ENCODE peak calls at places on chromosomes 4 and X, in ten cellular contexts. L, E, N, P, A, R, I, M, O and Z are unnamed samples.

GRCh38 chr4:6446538-6447451 is 25.6 kb downstream of the PPP2R2C start:
- DNase-seq in M (no peak), R (peak; percentile 33), I (no peak), N (no peak), A (no peak), P (no peak), O (no peak), E (no peak), L (no peak), Z (peak; percentile 48)

GRCh38 chr4:122700178-122700725 is 32.3 kb upstream of the BBS12 start:
- DNase-seq in N (peak; percentile 40), P (no peak), R (peak; percentile 60), I (no peak), A (no peak), O (peak; percentile 40), L (no peak), E (no peak), M (no peak), Z (peak; percentile 87)

GRCh38 chrX:119512145-119512800 is 44.0 kb downstream of the SLC25A5 start:
- DNase-seq in P (peak; percentile 79), E (no peak), R (peak; percentile 76), N (peak; percentile 80), I (peak; percentile 71), A (no peak), O (peak; percentile 76), L (peak; percentile 29), M (no peak), Z (peak; percentile 77)

GRCh38 chr4:118997601-118998000 is 108.9 kb downstream of the SYNPO2 start:
- DNase-seq in O (peak; percentile 73), N (no peak), L (no peak), P (no peak), E (no peak), R (no peak), I (no peak), M (no peak), A (no peak), Z (no peak)

GRCh38 chr4:123676550-123677229 is 280.1 kb downstream of the SPRY1 start:
- DNase-seq in M (no peak), L (no peak), P (no peak), I (no peak), A (no peak), E (no peak), O (no peak), N (no peak), R (no peak), Z (no peak)

GRCh38 chr4:124183926-124184325 is 528.6 kb downstream of the ANKRD50 start:
- DNase-seq in A (no peak), R (no peak), I (no peak), L (no peak), M (no peak), P (no peak), N (no peak), O (peak; percentile 37), E (no peak), Z (no peak)

GRCh38 chr4:147491076-147491475 is 10.2 kb downstream of the EDNRA start:
- DNase-seq in O (no peak), L (no peak), M (no peak), I (no peak), A (no peak), R (no peak), P (no peak), E (no peak), N (no peak), Z (no peak)

GRCh38 chrX:1358793-1359476 is 22.4 kb downstream of the IL3RA start:
- DNase-seq in N (no peak), O (no peak), E (no peak), P (no peak), I (no peak), R (no peak), A (no peak), L (no peak), M (no peak), Z (no peak)

GRCh38 chrX:38232287-38232686 is 11.6 kb upstream of the SRPX start:
- DNase-seq in P (no peak), E (no peak), A (no peak), O (peak; percentile 69), I (no peak), R (no peak), L (no peak), M (no peak), N (no peak), Z (no peak)

GRCh38 chrX:110667706-110668105 is 127.9 kb downstream of the CHRDL1 start:
- DNase-seq in I (no peak), A (no peak), O (no peak), E (no peak), P (no peak), R (no peak), M (no peak), L (no peak), N (peak; percentile 25), Z (no peak)

GRCh38 chr4:2797188-2797544 is 4.3 kb downstream of the SH3BP2 start:
- DNase-seq in P (no peak), M (no peak), L (peak; percentile 18), R (peak; percentile 42), N (no peak), O (no peak), E (no peak), I (peak; percentile 49), A (no peak), Z (no peak)

GRCh38 chr4:2799444-2799911 is 6.6 kb downstream of the SH3BP2 start:
- DNase-seq in M (no peak), I (peak; percentile 67), P (no peak), N (no peak), O (no peak), E (no peak), A (peak; percentile 11), R (peak; percentile 46), L (peak; percentile 25), Z (peak; percentile 20)

GRCh38 chr4:2796261-2797187 is 3.6 kb downstream of the SH3BP2 start:
- DNase-seq in M (no peak), P (no peak), I (peak; percentile 70), A (peak; percentile 25), R (peak; percentile 83), L (peak; percentile 39), N (peak; percentile 95), O (peak; percentile 81), E (no peak), Z (peak; percentile 36)

GRCh38 chr4:2798399-2799301 is 5.8 kb downstream of the SH3BP2 start:
- DNase-seq in I (peak; percentile 85), A (peak; percentile 23), E (no peak), L (peak; percentile 74), M (no peak), P (no peak), R (peak; percentile 87), N (peak; percentile 96), O (no peak), Z (peak; percentile 73)

DNA sequence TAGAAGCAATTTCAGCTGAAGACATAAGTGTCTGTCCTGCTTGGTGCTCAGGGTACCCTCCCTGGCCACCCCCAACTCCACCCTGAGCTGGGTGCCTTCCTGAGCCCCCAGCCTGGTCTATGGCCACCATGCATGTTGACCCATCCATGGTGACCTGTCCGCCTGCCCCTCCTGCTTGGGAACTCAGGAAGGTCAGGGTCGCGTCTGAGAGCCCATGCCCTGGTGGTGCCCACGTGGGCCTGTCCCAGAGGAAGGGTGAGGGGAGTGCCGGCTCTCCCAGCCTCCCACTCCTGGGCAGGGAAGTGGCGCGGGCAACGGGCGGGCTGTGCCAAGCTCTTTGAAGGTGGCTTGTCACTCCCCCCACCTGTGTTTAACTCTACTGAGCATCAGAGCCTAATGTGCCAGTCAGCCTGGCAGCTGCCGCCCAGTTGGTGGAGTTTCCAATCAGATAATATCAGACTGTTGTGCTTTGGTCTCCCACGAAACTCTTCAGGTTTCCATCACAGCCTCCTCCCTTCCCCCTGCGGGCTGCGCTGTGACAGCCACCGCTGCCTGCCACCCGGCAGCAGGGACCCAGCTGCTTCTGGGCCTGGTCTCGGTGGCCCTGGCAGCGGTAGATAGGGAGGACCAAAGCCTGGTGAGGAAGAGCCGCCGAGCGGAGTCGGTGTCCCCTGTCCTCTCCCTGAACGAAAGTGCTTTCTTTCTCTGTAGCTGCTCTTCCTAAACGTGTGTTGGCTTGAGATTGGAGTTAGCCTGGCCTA is 4.8 kb downstream of the SH3BP2 start:
- DNase-seq in O (no peak), P (no peak), E (no peak), N (no peak), A (peak; percentile 11), R (peak; percentile 45), L (peak; percentile 19), M (no peak), I (peak; percentile 65), Z (peak; percentile 74)
- H3K4me1 ChIP-seq in O (peaks cover 44% of the 10 kb centered on the region), P (peaks cover 8% of the 10 kb centered on the region), E (peaks cover 66% of the 10 kb centered on the region), N (peaks cover 81% of the 10 kb centered on the region), A (peaks cover 89% of the 10 kb centered on the region), R (peaks cover 58% of the 10 kb centered on the region), L (peaks cover 62% of the 10 kb centered on the region), M (peaks cover 59% of the 10 kb centered on the region), I (peaks cover 88% of the 10 kb centered on the region), Z (peaks cover 32% of the 10 kb centered on the region)

GRCh38 chr4:3226944-3227343 is 22.0 kb upstream of the MSANTD1 start:
- DNase-seq in M (no peak), I (peak; percentile 60), O (no peak), A (no peak), P (no peak), N (no peak), E (no peak), L (no peak), R (no peak), Z (no peak)
- H3K27ac ChIP-seq in M (no peak overlapping the region), I (peak overlapping the region; percentile 58), O (no peak overlapping the region), A (peak overlapping the region; percentile 45), P (peak overlapping the region; percentile 39), N (no peak overlapping the region), E (no peak overlapping the region), L (no peak overlapping the region), R (no peak overlapping the region), Z (no peak overlapping the region)

DNA sequence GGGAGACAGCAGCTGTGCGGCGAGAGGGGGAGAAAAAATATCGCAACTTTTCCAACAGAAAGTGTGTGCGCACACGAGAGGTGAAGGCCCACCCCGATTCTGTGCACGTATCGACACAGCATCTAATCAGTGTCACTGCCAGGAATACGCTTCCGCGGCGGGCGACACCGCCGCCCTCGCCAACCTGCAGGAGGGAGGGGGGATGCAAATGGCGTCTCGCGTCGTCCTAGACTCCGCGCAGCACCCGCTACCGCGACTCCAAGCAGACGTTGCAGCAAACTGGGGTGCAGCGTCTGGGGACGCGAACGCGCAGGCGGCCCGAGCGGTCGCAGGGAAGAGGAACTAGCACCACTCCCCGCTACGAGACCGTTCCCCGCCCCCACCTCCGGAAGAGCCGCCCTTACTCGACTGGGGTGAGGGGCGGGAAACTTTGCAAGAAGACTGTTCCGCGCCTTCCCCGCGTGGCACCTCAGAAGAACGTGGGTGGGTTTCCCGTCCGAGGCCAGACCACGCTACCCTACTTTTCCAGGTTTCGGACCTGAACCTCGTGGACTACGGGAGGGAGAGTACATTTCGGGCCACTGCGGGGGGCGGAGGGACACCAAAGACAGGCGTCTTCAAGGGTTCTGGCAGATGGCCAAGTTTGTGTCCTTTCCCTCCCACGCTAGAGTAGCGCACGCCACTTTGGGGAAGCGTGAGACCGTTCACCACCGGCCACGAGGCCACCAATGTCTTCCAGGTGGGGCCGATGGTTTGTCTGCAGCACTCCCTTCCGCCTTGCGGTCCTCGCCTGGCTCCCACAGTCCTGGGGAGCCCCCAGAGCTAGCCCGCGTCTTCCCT is 77.9 kb upstream of the BCOR start:
- DNase-seq in A (no peak), L (peak; percentile 61), N (peak; percentile 39), I (peak; percentile 91), O (peak; percentile 75), E (peak; percentile 57), P (peak; percentile 77), R (peak; percentile 91), M (no peak), Z (peak; percentile 81)
- H3K4me1 ChIP-seq in A (peaks cover 13% of the 10 kb centered on the region), L (peaks cover 4% of the 10 kb centered on the region), N (peaks cover 6% of the 10 kb centered on the region), I (peaks cover 20% of the 10 kb centered on the region), O (peaks cover 12% of the 10 kb centered on the region), E (peaks cover 25% of the 10 kb centered on the region), P (peaks cover 10% of the 10 kb centered on the region), R (no peaks in the 10 kb centered on the region), M (peaks cover 9% of the 10 kb centered on the region), Z (peaks cover 16% of the 10 kb centered on the region)

GRCh38 chrX:121208563-121208962 is 161.2 kb downstream of the GLUD2 start:
- DNase-seq in I (no peak), N (no peak), A (no peak), E (no peak), R (no peak), M (no peak), P (no peak), O (no peak), L (no peak), Z (no peak)
- H3K27ac ChIP-seq in I (no peak overlapping the region), N (no peak overlapping the region), A (no peak overlapping the region), E (no peak overlapping the region), R (no peak overlapping the region), M (no peak overlapping the region), P (no peak overlapping the region), O (no peak overlapping the region), L (no peak overlapping the region), Z (no peak overlapping the region)